ENCODE peak calls at places on chromosomes 12 and 14, in seven cellular contexts. O is activated gamma-delta T cell treated with Interleukin-2 at 50 U/mL for 16 hours; L is activated T-helper 9 cell treated with anti-CD3 and anti-CD28 coated beads, Interleukin-2, amount 50 U/mL, for 16 hours; R is suprapubic skin; W is amniotic stem cell; Q is activated CD8-positive, alpha-beta memory T cell treated with anti-CD3 and anti-CD28 coated beads for 24 hours; P is stromal cell of bone marrow. F is an unnamed sample.

GRCh38 chr12:52015393-52016081 is 8.8 kb downstream of the TAMALIN start:
- DNase-seq in L (no peak), R (no peak), Q (no peak), W (no peak), P (no peak), O (no peak), F (no peak)

GRCh38 chr12:90908465-90908864 is 46.5 kb downstream of the CCER1 start:
- DNase-seq in O (no peak), L (no peak), R (no peak), P (peak; percentile 88), W (no peak), Q (no peak), F (no peak)

GRCh38 chr12:6829532-6830220 is 1.5 kb downstream of the P3H3 start:
- DNase-seq in P (no peak), W (peak; percentile 55), R (no peak), L (no peak), O (no peak), Q (no peak), F (no peak)

GRCh38 chr12:52147367-52147972 is 44.3 kb downstream of the KRT80 start:
- DNase-seq in L (no peak), P (peak; percentile 95), W (peak; percentile 95), O (no peak), Q (no peak), R (peak; percentile 98), F (no peak)

GRCh38 chr12:121628037-121628436 is 1.7 kb downstream of the ORAI1 start:
- DNase-seq in Q (no peak), O (no peak), P (no peak), W (no peak), R (no peak), L (no peak), F (no peak)

GRCh38 chr12:59708059-59708458 is 112.2 kb downstream of the SLC16A7 start:
- DNase-seq in Q (no peak), P (peak; percentile 17), R (no peak), W (no peak), L (no peak), O (no peak), F (no peak)

GRCh38 chr14:94021416-94022157 is 4.6 kb upstream of the OTUB2 start:
- DNase-seq in P (no peak), O (no peak), L (no peak), Q (no peak), W (no peak), R (no peak), F (no peak)

GRCh38 chr12:113818833-113819232 is 147.3 kb downstream of the RBM19 start:
- DNase-seq in Q (no peak), O (no peak), W (no peak), L (no peak), P (no peak), R (no peak), F (no peak)

GRCh38 chr12:56720696-56721615 is 4.1 kb downstream of the NACA start:
- DNase-seq in W (no peak), L (no peak), R (no peak), O (no peak), P (no peak), Q (no peak), F (no peak)

GRCh38 chr12:18718462-18718861 is 19.4 kb downstream of the PLCZ1 start:
- DNase-seq in P (no peak), W (no peak), Q (no peak), L (no peak), O (no peak), R (no peak), F (no peak)

GRCh38 chr12:105253882-105254513 is 18.0 kb upstream of the APPL2 start:
- DNase-seq in Q (no peak), O (no peak), L (no peak), P (peak; percentile 48), W (peak; percentile 59), R (no peak), F (no peak)

GRCh38 chr14:55869397-55870049 is 248.7 kb upstream of the PELI2 start:
- DNase-seq in P (no peak), R (no peak), W (no peak), O (no peak), L (no peak), Q (no peak), F (no peak)

GRCh38 chr14:95033851-95034622 is 123.3 kb downstream of the DICER1 start:
- DNase-seq in Q (peak; percentile 15), P (no peak), L (no peak), R (no peak), W (no peak), O (no peak), F (no peak)

GRCh38 chr14:54253195-54253947 is 143.4 kb upstream of the CDKN3 start:
- DNase-seq in L (no peak), Q (no peak), O (no peak), W (peak; percentile 15), P (peak; percentile 82), R (no peak), F (no peak)

GRCh38 chr12:10131101-10131632 is 1.2 kb upstream of the CLEC7A start:
- DNase-seq in Q (no peak), O (no peak), L (no peak), R (no peak), W (no peak), P (no peak), F (no peak)

GRCh38 chr12:52183971-52184370 is 7.8 kb downstream of the KRT80 start:
- DNase-seq in R (no peak), L (no peak), P (no peak), Q (no peak), W (no peak), O (no peak), F (no peak)

GRCh38 chr12:12786716-12787601 is 1.5 kb downstream of the APOLD1 start:
- DNase-seq in O (peak; percentile 62), P (peak; percentile 64), W (peak; percentile 24), L (peak; percentile 65), Q (peak; percentile 90), R (peak; percentile 87), F (peak; percentile 67)

GRCh38 chr14:41062826-41063225 is 543.9 kb upstream of the LRFN5 start:
- DNase-seq in W (no peak), Q (no peak), O (no peak), R (no peak), L (no peak), P (no peak), F (no peak)

GRCh38 chr14:21997300-21997699 is 323.7 kb upstream of the OR4E1 start:
- DNase-seq in O (no peak), P (no peak), Q (no peak), L (no peak), W (no peak), R (no peak), F (no peak)

GRCh38 chr14:89265229-89265628 is 151.8 kb downstream of the FOXN3 start:
- DNase-seq in Q (peak; percentile 41), W (no peak), L (no peak), R (no peak), O (no peak), P (no peak), F (no peak)

GRCh38 chr12:97701901-97702300 is 239.3 kb downstream of the RMST start:
- DNase-seq in O (no peak), W (no peak), P (no peak), R (no peak), L (no peak), Q (no peak), F (no peak)

GRCh38 chr12:100020370-100020769 is 35.6 kb upstream of the ANKS1B start:
- DNase-seq in P (no peak), W (no peak), O (no peak), R (no peak), Q (no peak), L (no peak), F (no peak)

GRCh38 chr12:124498178-124498869 is 69.1 kb downstream of the NCOR2 start:
- DNase-seq in O (no peak), R (no peak), L (no peak), Q (no peak), P (peak; percentile 87), W (no peak), F (no peak)

GRCh38 chr12:96197503-96198272 is 3.5 kb downstream of the ELK3 start:
- DNase-seq in L (no peak), P (peak; percentile 96), W (peak; percentile 62), O (no peak), Q (no peak), R (no peak), F (no peak)

GRCh38 chr12:80860928-80861327 is 76.8 kb downstream of the LIN7A start:
- DNase-seq in L (no peak), R (no peak), O (no peak), W (no peak), Q (no peak), P (no peak), F (no peak)

GRCh38 chr12:100576311-100577036 is 3.0 kb downstream of the GAS2L3 start:
- DNase-seq in W (no peak), P (peak; percentile 72), R (no peak), Q (no peak), L (no peak), O (no peak), F (no peak)

GRCh38 chr12:52860102-52860838 is 11.5 kb upstream of the KRT78 start:
- DNase-seq in R (no peak), W (no peak), P (no peak), L (no peak), O (no peak), Q (no peak), F (no peak)

GRCh38 chr12:131892711-131893604 is 1.5 kb upstream of the ULK1 start:
- DNase-seq in O (no peak), W (no peak), R (peak; percentile 64), Q (no peak), L (no peak), P (no peak), F (no peak)